ENCODE peak calls at places on chromosomes 4 and X, in four cellular contexts. J, Z, P and W are unnamed samples.

GRCh38 chr4:184104419-184105101 is 113.1 kb downstream of the ENPP6 start:
- DNase-seq in P (no peak), J (no peak), Z (no peak), W (peak; percentile 58)

GRCh38 chr4:125097729-125098128 is 217.0 kb upstream of the FAT4 start:
- DNase-seq in Z (no peak), J (no peak), P (no peak), W (no peak)

GRCh38 chr4:7831330-7831729 is 108.3 kb downstream of the AFAP1 start:
- DNase-seq in P (peak; percentile 98), Z (no peak), J (no peak), W (no peak)

GRCh38 chr4:166277406-166277805 is 404.4 kb downstream of the TLL1 start:
- DNase-seq in Z (no peak), P (no peak), J (no peak), W (no peak)

GRCh38 chr4:113832795-113833194 is 71.3 kb upstream of the CAMK2D start:
- DNase-seq in J (no peak), Z (no peak), P (peak; percentile 44), W (no peak)

GRCh38 chrX:119667111-119667928 is 25.6 kb downstream of the SEPTIN6 start:
- DNase-seq in P (no peak), Z (peak; percentile 27), J (no peak), W (no peak)

GRCh38 chrX:118239471-118239870 is 106.4 kb upstream of the WDR44 start:
- DNase-seq in Z (no peak), J (no peak), P (no peak), W (no peak)

GRCh38 chrX:134626434-134626833 is 31.8 kb downstream of the PLAC1 start:
- DNase-seq in J (no peak), Z (no peak), P (no peak), W (no peak)

GRCh38 chr4:110270492-110271197 is 72.2 kb upstream of the ELOVL6 start:
- DNase-seq in P (peak; percentile 70), Z (no peak), J (no peak), W (no peak)

GRCh38 chr4:2792711-2793577 is at the start of gene SH3BP2:
- DNase-seq in Z (peak; percentile 74), J (peak; percentile 58), P (peak; percentile 72), W (peak; percentile 97)

GRCh38 chr4:140046037-140046436 is 107.9 kb downstream of the MAML3 start:
- DNase-seq in J (no peak), Z (no peak), P (no peak), W (no peak)

GRCh38 chr4:40662962-40663604 is 33.4 kb upstream of the RBM47 start:
- DNase-seq in Z (no peak), J (no peak), P (peak; percentile 71), W (peak; percentile 58)

GRCh38 chrX:39456894-39457600 is 640.7 kb downstream of the BCOR start:
- DNase-seq in Z (no peak), J (no peak), P (no peak), W (no peak)

GRCh38 chr4:77072195-77072753 is 3.5 kb downstream of the CCNI start:
- DNase-seq in J (no peak), Z (no peak), P (no peak), W (peak; percentile 81)

GRCh38 chr4:100016191-100016590 is 66.1 kb upstream of the H2AZ1 start:
- DNase-seq in Z (no peak), J (no peak), P (peak; percentile 85), W (no peak)

GRCh38 chr4:109496875-109497274 is 63.2 kb upstream of the MCUB start:
- DNase-seq in P (no peak), J (no peak), Z (no peak), W (no peak)

GRCh38 chr4:38290360-38290759 is 330.2 kb downstream of the PTTG2 start:
- DNase-seq in P (peak; percentile 23), Z (no peak), J (no peak), W (no peak)

GRCh38 chr4:73944061-73944875 is 37.6 kb downstream of the PF4 start:
- DNase-seq in P (peak; percentile 19), Z (no peak), J (peak; percentile 20), W (peak; percentile 86)

GRCh38 chr4:8239226-8239625 is 30.3 kb upstream of the HTRA3 start:
- DNase-seq in J (no peak), Z (no peak), P (no peak), W (no peak)

GRCh38 chrX:107118322-107119147 is at the start of gene RBM41:
- DNase-seq in Z (peak; percentile 74), J (peak; percentile 30), P (peak; percentile 72), W (peak; percentile 86)

GRCh38 chrX:150897371-150898319 is 823 bp downstream of the CD99L2 start:
- DNase-seq in Z (peak; percentile 19), J (no peak), P (peak; percentile 45), W (no peak)

GRCh38 chr4:47705326-47705981 is 132.4 kb downstream of the CORIN start:
- DNase-seq in Z (no peak), J (no peak), P (peak; percentile 22), W (no peak)

GRCh38 chrX:108299101-108299591 is 139.1 kb downstream of the COL4A6 start:
- DNase-seq in P (peak; percentile 40), J (no peak), Z (no peak), W (no peak)

GRCh38 chr4:147862043-147862692 is 130.3 kb downstream of the ARHGAP10 start:
- DNase-seq in Z (no peak), J (no peak), P (no peak), W (no peak)

GRCh38 chr4:154049457-154050181 is 260.7 kb upstream of the SFRP2 start:
- DNase-seq in Z (no peak), J (no peak), P (peak; percentile 56), W (no peak)

GRCh38 chr4:1722551-1723071 is 1.3 kb downstream of the TACC3 start:
- DNase-seq in Z (no peak), J (no peak), P (peak; percentile 38), W (no peak)

GRCh38 chr4:1723131-1723801 is 1.9 kb downstream of the TACC3 start:
- DNase-seq in P (no peak), J (no peak), Z (no peak), W (no peak)

GRCh38 chr4:1720163-1720983 is 750 bp downstream of the TMEM129 start:
- DNase-seq in P (peak; percentile 63), Z (no peak), J (peak; percentile 40), W (peak; percentile 65)

GRCh38 chr4:1721666-1722550 is 587 bp downstream of the TACC3 start:
- DNase-seq in Z (no peak), P (no peak), J (no peak), W (no peak)

GRCh38 chr4:1721003-1721665 is at the start of the genes TACC3 and TMEM129:
- DNase-seq in J (peak; percentile 90), P (peak; percentile 91), Z (peak; percentile 92), W (peak; percentile 97)
- H3K4me1 ChIP-seq in J (peaks cover 16% of the 10 kb centered on the region), P (peaks cover 47% of the 10 kb centered on the region), Z (peaks cover 19% of the 10 kb centered on the region), W (peaks cover 35% of the 10 kb centered on the region)

DNA sequence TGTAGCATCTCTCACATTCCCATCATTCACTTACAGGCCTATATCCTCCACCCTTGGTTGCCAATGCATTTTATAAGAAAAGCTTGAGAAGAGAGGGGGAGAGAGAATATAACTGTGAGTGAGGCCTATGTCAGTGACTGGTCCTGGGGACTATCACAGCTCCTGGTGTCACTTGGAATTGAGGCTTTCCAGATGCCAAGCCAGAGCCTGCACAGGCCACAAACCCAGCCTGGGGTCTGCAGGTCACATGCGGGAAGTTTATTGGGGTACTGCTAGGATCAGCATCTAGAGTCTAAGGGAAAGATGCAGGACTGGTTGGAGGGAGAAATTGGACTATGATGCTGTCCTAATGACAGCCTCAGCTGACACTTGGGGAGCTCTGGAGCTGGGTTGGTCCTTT is 47.6 kb downstream of the RTL5 start:
- DNase-seq in J (no peak), Z (no peak), P (no peak), W (no peak)
- H3K4me3 ChIP-seq in J (no peak overlapping the region), Z (no peak overlapping the region), P (no peak overlapping the region), W (no peak overlapping the region)

DNA sequence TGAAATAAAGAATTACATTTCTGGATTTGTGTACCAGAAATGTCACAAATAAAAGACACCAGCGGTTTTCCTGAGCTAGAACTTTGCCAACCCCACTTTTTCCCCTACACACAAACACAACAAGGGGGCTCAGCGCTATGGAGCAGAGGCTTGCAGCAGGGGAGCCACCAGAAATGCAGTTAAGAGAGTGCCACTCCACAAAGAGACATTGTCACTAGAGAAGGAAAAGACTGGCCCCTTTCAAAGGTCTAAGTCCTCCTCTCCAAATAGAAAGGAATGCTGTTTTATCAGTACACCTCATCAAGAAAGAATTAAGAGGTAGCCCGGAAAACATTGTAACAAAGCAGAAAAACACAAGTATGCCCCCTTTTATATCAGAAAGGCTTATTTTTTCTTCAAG is 419.5 kb downstream of the HNRNPD start:
- DNase-seq in P (no peak), Z (no peak), J (no peak), W (no peak)
- H3K27ac ChIP-seq in P (no peak overlapping the region), Z (no peak overlapping the region), J (no peak overlapping the region), W (no peak overlapping the region)

GRCh38 chr4:30941641-30942040 is 221.5 kb downstream of the PCDH7 start:
- DNase-seq in P (no peak), Z (no peak), J (no peak), W (no peak)

GRCh38 chr4:30939684-30940083 is 219.5 kb downstream of the PCDH7 start:
- DNase-seq in P (no peak), Z (no peak), J (no peak), W (no peak)

GRCh38 chr4:30943356-30943755 is 223.2 kb downstream of the PCDH7 start:
- DNase-seq in Z (no peak), P (peak; percentile 13), J (no peak), W (no peak)

DNA sequence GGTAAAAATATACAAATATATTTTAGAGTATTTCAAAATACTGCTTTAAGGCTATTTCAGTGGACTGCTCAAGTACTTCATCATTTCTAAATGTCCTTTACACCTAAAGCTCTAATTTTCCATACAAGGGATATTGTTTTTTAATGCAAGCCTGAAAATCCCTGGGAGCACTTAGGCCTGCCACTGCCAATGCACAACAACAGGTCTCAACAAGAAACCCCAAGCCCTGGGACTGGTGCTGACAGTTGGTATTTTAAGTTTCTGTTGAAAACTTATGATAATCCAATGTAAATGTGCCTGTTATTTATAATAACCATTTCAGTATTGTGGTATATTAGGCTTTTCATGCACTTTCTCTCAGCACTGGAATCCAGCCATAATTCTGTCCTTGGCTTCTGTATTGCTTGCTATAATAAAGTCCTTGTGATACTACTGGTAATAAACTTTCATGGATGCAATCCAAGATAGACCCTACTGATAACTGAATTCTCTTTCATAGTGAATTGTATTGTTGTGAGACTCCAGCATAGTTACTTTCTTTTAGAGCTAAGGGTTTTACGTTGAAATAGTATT is 218.9 kb downstream of the PCDH7 start:
- DNase-seq in Z (no peak), J (no peak), P (no peak), W (no peak)
- H3K4me1 ChIP-seq in Z (no peaks in the 10 kb centered on the region), J (no peaks in the 10 kb centered on the region), P (no peaks in the 10 kb centered on the region), W (no peaks in the 10 kb centered on the region)

DNA sequence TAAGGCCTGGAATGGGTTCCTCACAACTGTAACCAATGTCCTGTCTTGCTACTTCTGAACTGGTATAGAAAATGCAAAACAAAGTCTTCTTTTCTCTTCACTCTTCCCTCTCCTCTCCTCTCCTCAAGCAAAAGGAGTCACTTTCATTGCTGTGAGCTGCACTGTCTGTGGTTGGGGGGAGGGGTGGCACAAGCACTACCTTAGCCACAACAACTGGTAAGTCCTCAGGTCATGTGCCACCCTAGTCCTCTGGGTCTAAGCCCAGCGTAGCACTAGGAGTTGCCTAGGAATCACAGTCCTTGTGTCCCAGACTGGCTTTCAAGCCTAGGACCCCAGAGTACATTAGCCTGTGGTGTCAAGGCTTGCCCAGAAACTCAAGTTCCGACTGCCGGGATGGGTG is 859.3 kb upstream of the AMOT start:
- DNase-seq in Z (no peak), J (no peak), P (no peak), W (no peak)
- H3K4me3 ChIP-seq in Z (no peak overlapping the region), J (no peak overlapping the region), P (no peak overlapping the region), W (no peak overlapping the region)

GRCh38 chr4:56999751-57000150 is 21.1 kb downstream of the POLR2B start:
- DNase-seq in Z (no peak), J (no peak), P (no peak), W (no peak)

GRCh38 chr4:56990109-56990508 is 11.4 kb downstream of the POLR2B start:
- DNase-seq in Z (no peak), P (peak; percentile 31), J (no peak), W (no peak)

GRCh38 chr4:56995525-56995924 is 16.8 kb downstream of the POLR2B start:
- DNase-seq in J (no peak), P (no peak), Z (peak; percentile 63), W (no peak)
- H3K27ac ChIP-seq in J (no peak overlapping the region), P (no peak overlapping the region), Z (peak overlapping the region; percentile 62), W (no peak overlapping the region)